ENCODE peak calls at places on chromosomes 1 and 21, in five cellular contexts. B is WTC11, F is left ventricle myocardium inferior, H is epithelial cell of esophagus, Q is GM23338. I is an unnamed sample.

GRCh38 chr1:3271866-3272265 is 182.6 kb upstream of the ARHGEF16 start:
- DNase-seq in B (no peak), F (peak; percentile 32), H (no peak), Q (no peak), I (no peak)

GRCh38 chr1:155873860-155874259 is 14.5 kb downstream of the SYT11 start:
- DNase-seq in B (no peak), F (no peak), H (peak; percentile 23), Q (no peak), I (peak; percentile 49)

GRCh38 chr21:40186036-40186435 is 318.8 kb downstream of the PCP4 start:
- DNase-seq in B (no peak), F (no peak), H (no peak), Q (no peak), I (no peak)

GRCh38 chr1:34709547-34709946 is 45.3 kb upstream of the GJB5 start:
- DNase-seq in B (peak; percentile 36), F (no peak), H (peak; percentile 29), Q (peak; percentile 28), I (no peak)

GRCh38 chr1:118990513-118991131 is 2.5 kb upstream of the TBX15 start:
- DNase-seq in B (no peak), F (no peak), H (no peak), Q (no peak), I (no peak)

GRCh38 chr21:16085436-16085835 is 355.7 kb downstream of the USP25 start:
- DNase-seq in B (no peak), F (no peak), H (no peak), Q (no peak), I (no peak)

GRCh38 chr1:208084764-208085163 is 159.4 kb downstream of the PLXNA2 start:
- DNase-seq in B (no peak), F (no peak), H (no peak), Q (no peak), I (no peak)

GRCh38 chr21:25323356-25323949 is 283.8 kb downstream of the MRPL39 start:
- DNase-seq in B (no peak), F (no peak), H (no peak), Q (no peak), I (no peak)

GRCh38 chr1:234838182-234838581 is 228.2 kb upstream of the IRF2BP2 start:
- DNase-seq in B (no peak), F (no peak), H (no peak), Q (no peak), I (no peak)

GRCh38 chr1:3684031-3684430 is 31.7 kb downstream of the TP73 start:
- DNase-seq in B (peak; percentile 88), F (no peak), H (peak; percentile 56), Q (peak; percentile 88), I (no peak)

GRCh38 chr1:226995064-226995965 is 55.2 kb downstream of the COQ8A start:
- DNase-seq in B (no peak), F (no peak), H (no peak), Q (peak; percentile 25), I (no peak)

DNA sequence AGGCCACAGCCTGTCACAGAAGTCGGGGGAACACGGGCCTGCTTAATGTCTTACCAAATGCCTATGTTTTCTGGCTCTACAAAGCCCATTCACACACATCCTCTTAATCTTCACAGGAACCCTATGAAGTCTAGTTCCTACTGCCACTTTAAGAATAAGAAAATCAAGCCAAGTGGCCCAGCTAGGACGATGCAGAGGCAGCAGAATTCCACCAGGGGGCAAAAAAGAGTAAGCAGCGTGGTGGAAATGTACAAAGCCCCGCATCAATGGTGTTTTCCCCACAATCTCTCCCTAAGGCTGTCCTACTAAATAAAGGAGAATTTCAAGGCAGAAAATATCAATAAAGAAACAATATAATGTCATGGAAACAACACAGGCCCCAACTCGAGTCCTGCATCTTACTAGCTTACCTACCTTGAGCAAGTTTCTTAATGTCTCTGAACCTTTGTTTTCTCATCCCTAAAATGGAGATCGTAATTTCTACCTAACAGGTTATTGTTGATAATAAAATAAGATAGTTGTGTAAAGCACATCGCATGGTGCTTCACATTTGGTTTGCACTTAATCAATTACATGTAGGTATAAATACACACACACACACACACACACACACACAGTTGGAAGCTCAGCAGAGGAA is 21.4 kb downstream of the SEC16B start:
- DNase-seq in B (peak; percentile 58), F (peak; percentile 31), H (peak; percentile 67), Q (peak; percentile 88), I (peak; percentile 67)
- TF ChIP-seq CTCF in B (peak; percentile 77), F (peak; percentile 94), H (peak; percentile 98), Q (peak; percentile 88), I (peak; percentile 72)

DNA sequence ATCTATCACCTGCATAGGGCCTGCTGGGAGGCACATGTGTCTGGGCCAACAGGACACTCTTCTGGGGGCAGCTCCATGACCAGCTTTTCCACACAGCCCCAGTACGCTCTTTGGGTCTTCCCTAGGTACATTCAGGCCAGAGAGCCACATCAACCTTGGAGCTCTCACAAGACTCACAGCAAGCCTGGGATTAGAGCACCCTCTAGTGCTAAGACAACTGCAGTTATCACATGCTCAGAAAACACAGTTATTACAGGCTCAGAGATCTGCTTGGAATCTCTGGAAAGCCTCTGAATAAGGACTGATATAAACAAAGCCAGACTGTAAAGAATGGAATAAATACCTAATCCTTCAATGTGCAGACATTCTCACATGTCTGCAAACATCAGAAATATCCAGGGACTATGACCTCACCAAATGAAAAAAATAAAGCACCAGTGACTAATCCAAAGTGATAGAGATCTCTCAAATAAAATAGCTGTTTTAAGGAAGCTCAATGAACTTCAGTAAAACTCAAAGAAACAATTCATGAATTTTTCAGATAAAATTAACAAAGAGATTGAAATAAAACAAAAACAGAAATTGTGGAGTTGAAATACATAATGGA is 563.9 kb upstream of the NR5A2 start:
- DNase-seq in B (peak; percentile 51), F (no peak), H (peak; percentile 76), Q (peak; percentile 88), I (peak; percentile 33)
- TF ChIP-seq CTCF in B (no peak), F (no peak), H (peak; percentile 77), Q (peak; percentile 97), I (no peak)

DNA sequence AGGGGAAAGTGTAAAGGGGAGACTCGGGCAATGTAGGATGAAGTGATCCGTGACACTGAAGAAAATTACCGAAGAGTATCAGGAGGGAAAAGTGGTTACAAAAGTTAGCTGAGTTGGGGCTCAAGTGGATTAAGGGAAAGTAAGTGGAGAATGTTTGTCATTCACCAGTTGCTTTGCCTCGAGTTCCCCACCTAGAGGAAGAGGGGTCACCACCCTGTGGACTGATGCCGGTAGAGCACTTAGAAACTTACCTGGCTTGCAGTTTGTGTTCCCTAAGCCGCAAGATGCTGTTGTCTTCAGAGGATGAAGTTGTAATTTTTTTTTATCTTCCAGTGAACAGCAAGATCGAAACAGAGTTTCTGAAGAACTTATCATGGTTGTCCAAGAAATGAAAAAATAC is 1.0 kb downstream of the PER3 start:
- DNase-seq in B (no peak), F (no peak), H (no peak), Q (peak; percentile 56), I (no peak)
- TF ChIP-seq CTCF in B (no peak), F (no peak), H (no peak), Q (peak; percentile 42), I (no peak)

GRCh38 chr21:22573834-22574233 is 1575.6 kb downstream of the NCAM2 start:
- DNase-seq in B (no peak), F (no peak), H (no peak), Q (no peak), I (no peak)

DNA sequence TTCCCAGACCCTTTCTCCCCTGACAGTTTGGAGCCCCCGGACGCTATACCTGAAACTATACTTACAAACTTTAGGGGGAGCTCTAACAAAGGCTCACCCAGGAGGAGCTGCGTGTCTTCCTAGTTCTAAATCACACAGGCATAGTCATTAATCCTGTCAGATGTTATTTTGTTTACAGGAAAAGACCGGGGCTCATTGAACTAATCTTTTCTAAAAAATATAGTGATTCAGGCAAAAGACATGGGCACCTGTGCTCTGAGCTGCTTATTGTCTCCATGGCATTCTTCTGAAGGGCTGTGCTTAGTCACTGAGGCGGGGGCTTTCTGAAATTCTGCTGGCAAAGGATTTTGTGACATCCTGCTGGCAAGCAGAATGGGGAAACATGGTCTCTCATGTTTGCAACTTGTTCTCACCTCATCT is 1577.0 kb downstream of the NCAM2 start:
- DNase-seq in B (peak; percentile 25), F (no peak), H (no peak), Q (peak; percentile 72), I (no peak)
- TF ChIP-seq CTCF in B (peak; percentile 61), F (peak; percentile 49), H (no peak), Q (peak; percentile 61), I (no peak)

GRCh38 chr1:89873757-89874156 is 52.9 kb downstream of the LRRC8D start:
- DNase-seq in B (no peak), F (no peak), H (peak; percentile 21), Q (peak; percentile 23), I (no peak)
- TF ChIP-seq CTCF in B (no peak), F (no peak), H (no peak), Q (no peak), I (no peak)

GRCh38 chr1:39825432-39825941 is 36.8 kb upstream of the BMP8B start:
- DNase-seq in B (no peak), F (no peak), H (no peak), Q (no peak), I (peak; percentile 81)

GRCh38 chr1:39826583-39826982 is 37.9 kb upstream of the BMP8B start:
- DNase-seq in B (no peak), F (no peak), H (no peak), Q (no peak), I (peak; percentile 55)

GRCh38 chr1:39829791-39830533 is 41.3 kb upstream of the BMP8B start:
- DNase-seq in B (no peak), F (no peak), H (peak; percentile 80), Q (no peak), I (no peak)

GRCh38 chr1:39828734-39829133 is 40.1 kb upstream of the BMP8B start:
- DNase-seq in B (no peak), F (no peak), H (peak; percentile 70), Q (no peak), I (no peak)

GRCh38 chr1:39827201-39827600 is 38.5 kb upstream of the BMP8B start:
- DNase-seq in B (no peak), F (no peak), H (no peak), Q (no peak), I (no peak)
- TF ChIP-seq CTCF in B (no peak), F (no peak), H (no peak), Q (no peak), I (no peak)

DNA sequence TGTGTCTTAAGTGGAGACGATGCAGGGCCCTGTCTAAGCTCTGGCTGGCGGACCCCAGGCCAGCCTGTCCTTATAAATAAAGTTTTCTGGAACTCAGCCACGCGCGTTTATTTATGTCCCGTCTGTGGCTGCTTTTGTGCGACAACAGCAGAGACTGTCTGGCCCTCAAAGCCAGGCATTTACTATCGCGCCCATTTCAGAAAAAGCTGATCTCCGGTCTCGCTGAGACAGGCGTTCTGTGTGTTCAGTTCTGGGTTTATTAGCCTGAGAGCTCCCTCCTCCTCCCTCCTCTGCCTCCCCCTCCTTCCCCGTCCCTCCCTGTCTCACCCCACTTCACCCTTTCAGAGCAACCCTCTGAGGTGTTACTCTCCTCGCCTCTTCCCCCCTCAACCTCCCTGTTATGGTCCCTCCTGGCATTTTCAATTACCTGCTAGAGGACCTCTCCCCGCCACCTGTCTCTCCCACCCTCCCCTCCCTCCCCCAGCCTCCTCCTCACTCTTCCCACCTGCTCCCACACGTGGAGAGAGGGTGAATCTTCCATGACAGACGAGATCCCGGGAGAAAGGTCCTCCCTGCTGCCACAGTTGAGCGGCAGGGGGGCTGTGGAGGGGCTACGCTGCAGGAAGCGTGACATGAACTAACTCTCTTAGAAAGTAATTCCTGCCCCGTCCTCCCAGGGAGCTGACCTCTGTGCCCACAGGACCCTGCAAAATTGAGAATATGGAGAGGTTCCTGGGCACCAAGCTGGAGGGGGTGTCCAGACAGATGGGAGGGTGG is 59.9 kb downstream of the SPSB1 start:
- DNase-seq in B (peak; percentile 53), F (no peak), H (no peak), Q (peak; percentile 45), I (no peak)
- TF ChIP-seq CTCF in B (no peak), F (no peak), H (no peak), Q (peak; percentile 44), I (no peak)

I was measured in mucosa of descending colon.